ENCODE peak calls at places on chromosomes 2 and 18, in ten cellular contexts. S is ovary; H is HFF-Myc; D is CD4-positive, alpha-beta memory T cell; A is choroid plexus epithelial cell; L is endodermal cell; Z is brain microvascular endothelial cell; M is neuronal stem cell; U is fibroblast of lung; K is body of pancreas. R is an unnamed sample.
A peak's percentile ranks its signal among the peaks of the same experiment; 100 is the strongest.

GRCh38 chr2:20365249-20365817 is 14.7 kb upstream of the PUM2 start:
- DNase-seq in Z (peak; percentile 40), U (peak; percentile 60), S (no peak), L (no peak), M (no peak), A (peak; percentile 76), K (no peak), D (no peak), H (no peak), R (no peak)

GRCh38 chr18:56831988-56832387 is 180.8 kb downstream of the WDR7 start:
- DNase-seq in M (no peak), L (peak; percentile 59), U (peak; percentile 29), A (peak; percentile 91), H (no peak), K (no peak), S (no peak), Z (peak; percentile 76), D (no peak), R (no peak)

GRCh38 chr2:190999949-191000665 is 13.9 kb downstream of the STAT1 start:
- DNase-seq in A (no peak), D (no peak), U (no peak), K (no peak), Z (no peak), H (no peak), M (no peak), L (no peak), S (no peak), R (no peak)

GRCh38 chr2:164714471-164714870 is 93.2 kb upstream of the GRB14 start:
- DNase-seq in M (no peak), D (no peak), U (no peak), Z (no peak), S (no peak), H (no peak), K (no peak), A (no peak), L (no peak), R (no peak)

GRCh38 chr2:85729825-85730510 is 23.8 kb upstream of the ATOH8 start:
- DNase-seq in S (no peak), Z (no peak), K (no peak), U (no peak), M (no peak), A (no peak), H (no peak), L (no peak), D (no peak), R (no peak)

GRCh38 chr2:112724611-112725525 is 4.0 kb downstream of the NT5DC4 start:
- DNase-seq in U (no peak), L (peak; percentile 83), K (no peak), Z (no peak), M (no peak), H (no peak), A (peak; percentile 26), S (no peak), D (no peak), R (no peak)

GRCh38 chr2:138502253-138503086 is 900 bp downstream of the SPOPL start:
- DNase-seq in H (no peak), K (peak; percentile 26), Z (no peak), D (no peak), S (no peak), L (no peak), M (no peak), U (no peak), A (peak; percentile 18), R (peak; percentile 43)

GRCh38 chr2:149062531-149062930 is 24.0 kb downstream of the LYPD6B start:
- DNase-seq in D (no peak), H (no peak), K (no peak), M (no peak), L (peak; percentile 2), Z (no peak), U (no peak), S (no peak), A (no peak), R (no peak)

GRCh38 chr2:196259507-196260481 is 88.4 kb upstream of the STK17B start:
- DNase-seq in Z (peak; percentile 96), H (no peak), D (peak; percentile 53), M (no peak), A (peak; percentile 89), S (no peak), U (peak; percentile 59), K (no peak), L (no peak), R (no peak)

GRCh38 chr2:204794624-204795023 is 249.3 kb downstream of the PARD3B start:
- DNase-seq in H (no peak), Z (no peak), K (no peak), D (no peak), L (no peak), S (no peak), U (peak; percentile 51), M (no peak), A (peak; percentile 33), R (no peak)
- H3K4me3 ChIP-seq in H (no peak overlapping the region), Z (no peak overlapping the region), K (no peak overlapping the region), D (no peak overlapping the region), L (no peak overlapping the region), S (no peak overlapping the region), U (no peak overlapping the region), M (no peak overlapping the region), A (no peak overlapping the region), R (no peak overlapping the region)

GRCh38 chr2:135744761-135745314 is 3.2 kb downstream of the UBXN4 start:
- DNase-seq in U (peak; percentile 14), K (peak; percentile 16), S (no peak), M (no peak), H (no peak), D (peak; percentile 6), A (peak; percentile 42), Z (peak; percentile 18), L (peak; percentile 73), R (no peak)
- H3K4me3 ChIP-seq in U (no peak overlapping the region), K (no peak overlapping the region), S (no peak overlapping the region), M (no peak overlapping the region), H (no peak overlapping the region), D (no peak overlapping the region), A (no peak overlapping the region), Z (no peak overlapping the region), L (peak overlapping the region; percentile 88), R (no peak overlapping the region)

DNA sequence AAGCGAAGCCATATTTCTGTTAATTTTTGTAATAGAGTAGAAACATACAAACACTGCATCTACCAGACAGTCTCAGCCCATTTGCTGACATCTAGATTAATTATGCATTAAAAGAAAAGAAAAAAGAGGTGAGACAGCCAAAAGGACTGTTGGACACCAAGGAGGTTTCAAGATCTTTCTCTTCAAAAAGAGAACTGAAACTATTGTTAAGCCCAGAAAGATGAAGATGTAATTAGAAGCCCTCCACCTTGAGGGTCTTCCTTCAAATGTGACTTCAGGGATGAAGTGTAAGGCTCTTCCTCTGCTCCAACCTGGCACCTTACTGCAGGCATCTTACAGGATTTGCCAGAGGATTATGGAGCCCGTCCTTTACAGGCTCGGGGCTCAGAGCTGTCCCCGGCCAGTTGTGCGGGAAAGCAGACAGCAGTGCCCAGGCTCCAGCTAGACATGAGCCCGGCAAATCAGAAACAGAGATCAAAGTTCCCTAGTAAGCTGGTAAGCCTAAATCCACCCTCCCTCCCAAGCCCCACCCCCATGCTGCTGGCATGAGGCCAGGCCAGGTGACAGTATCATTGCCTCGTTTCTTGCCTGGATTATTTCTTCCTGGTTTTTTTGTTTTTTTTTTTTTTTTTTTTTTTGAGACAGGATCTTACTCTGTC is 38.9 kb downstream of the ADI1 start:
- DNase-seq in L (no peak), K (peak; percentile 46), U (no peak), M (no peak), Z (no peak), D (no peak), S (no peak), A (no peak), H (no peak), R (no peak)
- H3K4me3 ChIP-seq in L (no peak overlapping the region), K (no peak overlapping the region), U (no peak overlapping the region), M (no peak overlapping the region), Z (no peak overlapping the region), D (no peak overlapping the region), S (no peak overlapping the region), A (no peak overlapping the region), H (no peak overlapping the region), R (no peak overlapping the region)

GRCh38 chr2:239223029-239223329 is 177.8 kb downstream of the HDAC4 start:
- DNase-seq in K (no peak), Z (no peak), M (no peak), S (no peak), A (peak; percentile 64), H (no peak), L (no peak), U (peak; percentile 66), D (no peak), R (no peak)
- H3K4me3 ChIP-seq in K (no peak overlapping the region), Z (no peak overlapping the region), M (no peak overlapping the region), S (no peak overlapping the region), A (no peak overlapping the region), H (no peak overlapping the region), L (no peak overlapping the region), U (no peak overlapping the region), D (no peak overlapping the region), R (no peak overlapping the region)

GRCh38 chr18:79242246-79242645 is 153.5 kb upstream of the NFATC1 start:
- DNase-seq in U (no peak), A (no peak), D (no peak), Z (no peak), M (no peak), H (no peak), S (no peak), L (no peak), K (no peak), R (no peak)

GRCh38 chr18:79245517-79246001 is 150.2 kb upstream of the NFATC1 start:
- DNase-seq in M (no peak), A (no peak), U (no peak), L (no peak), Z (no peak), K (no peak), D (peak; percentile 60), S (no peak), H (no peak), R (no peak)

GRCh38 chr18:79246309-79247108 is 149.2 kb upstream of the NFATC1 start:
- DNase-seq in A (peak; percentile 80), S (peak; percentile 63), U (peak; percentile 66), D (peak; percentile 73), K (peak; percentile 63), L (peak; percentile 94), H (peak; percentile 36), M (peak; percentile 68), Z (peak; percentile 72), R (peak; percentile 47)

DNA sequence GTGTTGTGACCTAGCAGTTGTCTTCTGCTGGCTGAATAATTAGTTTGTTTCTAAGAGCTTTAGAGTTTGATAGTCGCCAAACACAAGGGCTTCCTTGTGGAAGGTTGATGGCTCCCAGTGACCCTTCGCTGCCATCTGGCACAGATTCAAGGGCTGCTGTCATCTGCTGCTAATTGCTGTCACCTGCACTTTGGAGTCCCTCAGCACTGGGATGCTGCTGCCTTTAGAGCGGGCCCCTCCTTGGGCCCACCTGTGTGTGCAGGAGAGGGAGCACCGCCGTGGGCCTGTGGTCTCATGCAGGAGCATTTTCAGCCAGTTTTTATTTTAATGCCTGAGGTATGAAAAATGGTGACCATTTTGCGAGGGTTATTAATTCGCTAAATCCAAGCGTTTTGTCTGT is 154.0 kb upstream of the NFATC1 start:
- DNase-seq in H (no peak), Z (no peak), A (no peak), K (no peak), M (no peak), D (no peak), L (no peak), U (no peak), S (no peak), R (no peak)
- H3K4me3 ChIP-seq in H (no peak overlapping the region), Z (no peak overlapping the region), A (no peak overlapping the region), K (no peak overlapping the region), M (no peak overlapping the region), D (no peak overlapping the region), L (no peak overlapping the region), U (no peak overlapping the region), S (no peak overlapping the region), R (no peak overlapping the region)

GRCh38 chr2:176134978-176135575 is 5.6 kb downstream of the HOXD8 start:
- DNase-seq in U (no peak), K (no peak), A (peak; percentile 19), L (no peak), H (no peak), S (peak; percentile 34), Z (no peak), D (no peak), M (no peak), R (no peak)
- H3K4me3 ChIP-seq in U (no peak overlapping the region), K (no peak overlapping the region), A (no peak overlapping the region), L (no peak overlapping the region), H (no peak overlapping the region), S (peak overlapping the region; percentile 64), Z (no peak overlapping the region), D (no peak overlapping the region), M (no peak overlapping the region), R (no peak overlapping the region)